ENCODE peak calls at places on chromosomes 16 and 17, in nine cellular contexts. D is transverse colon, Z is lower leg skin, A is ovary, R is IMR-90, M is upper lobe of left lung, S is right lobe of liver, K is esophagus muscularis mucosa, Q is heart left ventricle. L is an unnamed sample.

GRCh38 chr16:49275870-49276269 is 5.8 kb downstream of the CBLN1 start:
- DNase-seq in D (no peak), Z (no peak), A (no peak), R (no peak), M (peak; percentile 16), S (no peak), K (peak; percentile 42), Q (no peak), L (no peak)

GRCh38 chr17:3722716-3723115 is 987 bp upstream of the HASPIN start:
- DNase-seq in D (no peak), Z (no peak), A (no peak), R (peak; percentile 12), M (no peak), S (no peak), K (no peak), Q (no peak), L (no peak)

GRCh38 chr16:62041401-62041800 is 5.2 kb upstream of the CDH8 start:
- DNase-seq in D (no peak), Z (no peak), A (no peak), R (no peak), M (no peak), S (no peak), K (no peak), Q (no peak), L (peak; percentile 5)

GRCh38 chr17:48505788-48506187 is 25.0 kb downstream of the HOXB1 start:
- DNase-seq in D (no peak), Z (no peak), A (no peak), R (peak; percentile 89), M (no peak), S (no peak), K (no peak), Q (no peak), L (peak; percentile 72)

GRCh38 chr16:30054959-30055553 is 10.5 kb upstream of the ALDOA start:
- DNase-seq in D (peak; percentile 54), Z (no peak), A (no peak), R (no peak), M (peak; percentile 65), S (no peak), K (no peak), Q (no peak), L (no peak)

GRCh38 chr16:46908540-46909372 is 24.6 kb downstream of the GPT2 start:
- DNase-seq in D (peak; percentile 47), Z (no peak), A (peak; percentile 55), R (peak; percentile 61), M (no peak), S (no peak), K (no peak), Q (peak; percentile 34), L (peak; percentile 65)

GRCh38 chr16:23296994-23297393 is 5.1 kb upstream of the SCNN1B start:
- DNase-seq in D (peak; percentile 46), Z (no peak), A (no peak), R (no peak), M (no peak), S (no peak), K (no peak), Q (no peak), L (peak; percentile 52)

GRCh38 chr17:58084317-58084981 is 1.2 kb downstream of the DYNLL2 start:
- DNase-seq in D (peak; percentile 47), Z (no peak), A (peak; percentile 50), R (no peak), M (no peak), S (peak; percentile 81), K (peak; percentile 89), Q (peak; percentile 31), L (peak; percentile 42)

GRCh38 chr17:45077643-45078042 is 16.5 kb downstream of the NMT1 start:
- DNase-seq in D (no peak), Z (no peak), A (no peak), R (no peak), M (no peak), S (no peak), K (no peak), Q (no peak), L (no peak)

GRCh38 chr17:58174871-58175270 is 8.1 kb downstream of the OR4D2 start:
- DNase-seq in D (no peak), Z (no peak), A (no peak), R (no peak), M (no peak), S (no peak), K (no peak), Q (no peak), L (no peak)

GRCh38 chr16:52318259-52319008 is 228.5 kb downstream of the TOX3 start:
- DNase-seq in D (no peak), Z (no peak), A (no peak), R (no peak), M (no peak), S (no peak), K (peak; percentile 90), Q (no peak), L (no peak)

GRCh38 chr17:33580215-33580614 is 287.1 kb upstream of the ASIC2 start:
- DNase-seq in D (no peak), Z (peak; percentile 34), A (no peak), R (no peak), M (no peak), S (no peak), K (no peak), Q (no peak), L (no peak)

GRCh38 chr16:11105038-11105903 is 150.7 kb downstream of the SOCS1 start:
- DNase-seq in D (peak; percentile 41), Z (no peak), A (no peak), R (peak; percentile 98), M (no peak), S (no peak), K (no peak), Q (no peak), L (no peak)

GRCh38 chr16:57475711-57476339 is 10.5 kb downstream of the DOK4 start:
- DNase-seq in D (peak; percentile 51), Z (peak; percentile 87), A (no peak), R (peak; percentile 33), M (peak; percentile 86), S (peak; percentile 45), K (no peak), Q (no peak), L (peak; percentile 43)

GRCh38 chr16:3461120-3461519 is 17.6 kb downstream of the NAA60 start:
- DNase-seq in D (no peak), Z (no peak), A (no peak), R (no peak), M (no peak), S (no peak), K (no peak), Q (no peak), L (no peak)

GRCh38 chr17:68424861-68425260 is 32.4 kb downstream of the WIPI1 start:
- DNase-seq in D (no peak), Z (peak; percentile 56), A (no peak), R (no peak), M (peak; percentile 82), S (no peak), K (peak; percentile 26), Q (no peak), L (no peak)

GRCh38 chr16:28845173-28846079 is 722 bp downstream of the TUFM start:
- DNase-seq in D (peak; percentile 64), Z (no peak), A (no peak), R (peak; percentile 12), M (no peak), S (no peak), K (no peak), Q (no peak), L (no peak)
- TF ChIP-seq POLR2A in D (no peak), Z (no peak), A (no peak), R (no peak), M (no peak), S (no peak), K (no peak), Q (no peak), L (no peak)

GRCh38 chr17:17815436-17816200 is 21.2 kb downstream of the SREBF1 start:
- DNase-seq in D (no peak), Z (no peak), A (no peak), R (no peak), M (peak; percentile 67), S (no peak), K (no peak), Q (no peak), L (no peak)
- TF ChIP-seq POLR2A in D (no peak), Z (no peak), A (no peak), R (peak; percentile 29), M (no peak), S (no peak), K (no peak), Q (no peak), L (no peak)

GRCh38 chr17:19335951-19336631 is 26.4 kb downstream of the B9D1 start:
- DNase-seq in D (no peak), Z (peak; percentile 83), A (no peak), R (no peak), M (no peak), S (peak; percentile 45), K (no peak), Q (no peak), L (no peak)

GRCh38 chr17:19339341-19339815 is 23.1 kb downstream of the B9D1 start:
- DNase-seq in D (no peak), Z (peak; percentile 56), A (no peak), R (peak; percentile 42), M (no peak), S (no peak), K (no peak), Q (no peak), L (no peak)

GRCh38 chr17:19337712-19338023 is 24.9 kb downstream of the B9D1 start:
- DNase-seq in D (no peak), Z (peak; percentile 43), A (no peak), R (no peak), M (no peak), S (peak; percentile 80), K (no peak), Q (no peak), L (no peak)

GRCh38 chr17:19338031-19338990 is 24.2 kb downstream of the B9D1 start:
- DNase-seq in D (peak; percentile 73), Z (peak; percentile 85), A (peak; percentile 33), R (peak; percentile 13), M (no peak), S (peak; percentile 97), K (no peak), Q (peak; percentile 64), L (no peak)

DNA sequence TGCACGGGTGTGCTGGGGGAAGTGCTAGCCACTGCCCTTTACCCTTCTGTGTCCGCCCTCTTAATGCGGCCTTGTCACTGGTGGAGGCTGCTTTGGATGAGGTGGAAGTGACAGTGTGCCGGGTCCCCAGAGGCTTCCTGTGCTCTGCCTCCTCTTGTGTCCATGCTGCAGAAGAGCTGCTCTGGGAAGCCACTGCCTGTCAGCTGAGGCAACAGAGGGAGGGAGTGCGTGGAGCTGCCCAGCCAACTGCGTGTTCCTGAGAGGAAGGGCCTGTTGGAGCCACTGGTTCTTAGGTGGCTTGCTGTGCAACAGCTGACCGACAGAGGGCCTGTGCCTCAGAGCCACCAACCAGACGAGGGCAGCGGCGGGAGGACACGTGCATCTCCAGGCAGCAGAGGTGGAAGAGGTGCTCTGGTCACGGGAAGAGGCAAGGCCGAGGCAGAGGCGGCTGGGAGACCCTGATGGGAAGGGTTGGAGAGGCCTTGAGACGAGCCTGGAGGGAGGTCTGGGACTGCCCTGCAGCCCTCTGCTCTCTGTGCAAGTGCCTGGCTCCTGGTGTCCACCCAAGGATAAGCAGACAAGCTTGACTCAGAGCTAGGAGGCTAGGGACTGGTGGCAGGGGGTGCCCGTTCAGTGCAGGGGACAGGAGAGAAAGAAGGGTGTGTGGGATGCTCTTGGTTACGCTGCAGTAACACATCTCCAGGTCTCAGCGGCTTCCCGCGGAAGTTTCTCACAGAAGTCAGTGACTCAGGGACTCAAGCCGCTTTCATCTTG is 25.4 kb downstream of the B9D1 start:
- DNase-seq in D (peak; percentile 56), Z (peak; percentile 90), A (no peak), R (no peak), M (no peak), S (peak; percentile 90), K (no peak), Q (no peak), L (no peak)
- TF ChIP-seq POLR2A in D (no peak), Z (no peak), A (no peak), R (no peak), M (no peak), S (peak; percentile 59), K (no peak), Q (no peak), L (no peak)

GRCh38 chr16:84820305-84820684 is 510 bp downstream of the CRISPLD2 start:
- DNase-seq in D (no peak), Z (no peak), A (no peak), R (no peak), M (no peak), S (no peak), K (no peak), Q (no peak), L (no peak)
- TF ChIP-seq POLR2A in D (no peak), Z (no peak), A (no peak), R (no peak), M (no peak), S (no peak), K (no peak), Q (no peak), L (no peak)

L was measured in H54.